ENCODE peak calls at places on chromosomes 4 and X, in ten cellular contexts. J is astrocyte of the spinal cord, O is BJ, S is GM06990, Z is GM12865, N is tibial artery, P is neural progenitor cell, R is IMR-90, X is astrocyte of the cerebellum, Y is colonic mucosa. U is an unnamed sample.

GRCh38 chr4:123661080-123661737 is 264.6 kb downstream of the SPRY1 start:
- DNase-seq in J (peak), O (no peak), S (no peak), Z (no peak), N (no peak), P (no peak), R (peak), X (peak), Y (no peak), U (no peak)

GRCh38 chr4:168880811-168881595 is 129.1 kb downstream of the CBR4 start:
- DNase-seq in J (no peak), O (no peak), S (no peak), Z (peak), N (no peak), P (no peak), R (no peak), X (no peak), Y (no peak), U (no peak)

GRCh38 chr4:124178449-124179021 is 534.0 kb downstream of the ANKRD50 start:
- DNase-seq in J (peak), O (no peak), S (no peak), Z (no peak), N (peak), P (no peak), R (peak), X (no peak), Y (no peak), U (no peak)

GRCh38 chr4:113436360-113436759 is 325.2 kb downstream of the CAMK2D start:
- DNase-seq in J (peak), O (peak), S (no peak), Z (no peak), N (no peak), P (no peak), R (peak), X (peak), Y (no peak), U (no peak)

GRCh38 chrX:143536176-143536575 is 18.9 kb upstream of the SPANXN3 start:
- DNase-seq in J (no peak), O (no peak), S (no peak), Z (no peak), N (no peak), P (no peak), R (no peak), X (no peak), Y (no peak), U (peak)

GRCh38 chr4:47930971-47931804 is 16.8 kb upstream of the NFXL1 start:
- DNase-seq in J (peak), O (no peak), S (no peak), Z (no peak), N (no peak), P (no peak), R (peak), X (peak), Y (no peak), U (peak)

GRCh38 chr4:63211377-63211776 is 1197.9 kb downstream of the TECRL start:
- DNase-seq in J (no peak), O (no peak), S (no peak), Z (no peak), N (no peak), P (no peak), R (no peak), X (peak), Y (no peak), U (no peak)

GRCh38 chr4:38313175-38313574 is 350.8 kb upstream of the KLF3 start:
- DNase-seq in J (no peak), O (no peak), S (no peak), Z (no peak), N (no peak), P (no peak), R (no peak), X (no peak), Y (peak), U (no peak)

GRCh38 chrX:132094169-132094568 is 33.7 kb downstream of the FRMD7 start:
- DNase-seq in J (peak), O (no peak), S (no peak), Z (no peak), N (no peak), P (no peak), R (no peak), X (peak), Y (no peak), U (no peak)

GRCh38 chrX:130523460-130524394 is 121.9 kb downstream of the RBMX2 start:
- DNase-seq in J (peak), O (no peak), S (no peak), Z (no peak), N (peak), P (peak), R (no peak), X (no peak), Y (peak), U (no peak)

DNA sequence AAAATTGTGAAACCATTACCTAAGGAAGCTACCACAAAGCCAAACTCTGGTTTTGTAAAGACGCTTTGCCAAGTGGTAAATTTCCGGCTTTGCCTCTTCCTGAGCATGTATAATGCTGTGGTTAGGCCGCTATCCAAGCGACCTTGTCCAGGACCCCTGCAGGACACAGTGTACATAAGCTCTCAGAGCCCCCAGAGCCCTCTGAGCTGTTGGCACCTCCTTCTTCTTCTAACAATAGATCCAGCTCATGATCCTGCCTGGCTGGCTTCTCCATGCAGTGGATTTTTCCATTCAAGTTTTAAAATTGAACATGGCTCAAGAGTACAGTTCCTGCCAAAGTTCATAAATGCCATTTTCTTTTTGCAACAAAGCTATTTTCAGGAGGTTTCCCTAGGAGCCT is 326.7 kb downstream of the MAPK10 start:
- DNase-seq in J (peak), O (no peak), S (no peak), Z (no peak), N (peak), P (no peak), R (peak), X (peak), Y (no peak), U (no peak)
- TF ChIP-seq CTCF in J (no peak), O (no peak), S (no peak), Z (no peak), N (no peak), P (no peak), R (no peak), X (peak), Y (no peak), U (no peak)

GRCh38 chrX:109632906-109633504 is 8.0 kb upstream of the KCNE5 start:
- DNase-seq in J (no peak), O (no peak), S (no peak), Z (no peak), N (no peak), P (peak), R (peak), X (no peak), Y (no peak), U (no peak)

GRCh38 chrX:109643687-109644086 is 18.7 kb upstream of the KCNE5 start:
- DNase-seq in J (no peak), O (no peak), S (no peak), Z (no peak), N (no peak), P (no peak), R (no peak), X (no peak), Y (no peak), U (no peak)

GRCh38 chrX:109635151-109635550 is 10.2 kb upstream of the KCNE5 start:
- DNase-seq in J (peak), O (no peak), S (no peak), Z (peak), N (no peak), P (peak), R (peak), X (no peak), Y (no peak), U (no peak)

GRCh38 chrX:109638158-109638557 is 13.2 kb upstream of the KCNE5 start:
- DNase-seq in J (no peak), O (no peak), S (no peak), Z (no peak), N (no peak), P (no peak), R (no peak), X (no peak), Y (no peak), U (no peak)
- H3K4me3 ChIP-seq in J (no peak), O (no peak), S (no peak), Z (no peak), N (no peak), P (no peak), R (no peak), X (no peak), Y (no peak), U (no peak)

DNA sequence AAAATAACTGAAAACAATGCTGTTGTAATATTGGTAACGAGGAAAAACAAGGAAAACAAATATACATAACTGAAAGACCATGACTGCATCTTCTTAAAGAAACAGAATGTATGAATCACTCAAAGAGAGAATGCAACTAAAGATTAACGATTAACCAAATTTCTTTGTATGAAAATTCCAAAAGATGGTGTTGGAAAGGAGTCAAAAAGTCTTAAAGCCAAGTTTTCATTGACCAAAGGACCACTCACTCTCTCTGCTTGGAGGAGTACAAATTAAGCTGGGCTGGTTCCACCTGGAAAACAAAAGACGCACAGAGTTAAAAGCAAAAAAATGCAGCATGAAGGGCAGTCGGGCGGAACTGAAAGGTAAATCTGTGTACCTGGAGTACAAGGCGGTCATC is 1.8 kb downstream of the DCAF12L1 start:
- DNase-seq in J (no peak), O (no peak), S (no peak), Z (no peak), N (no peak), P (no peak), R (no peak), X (no peak), Y (no peak), U (no peak)
- TF ChIP-seq CTCF in J (no peak), O (no peak), S (no peak), Z (no peak), N (no peak), P (no peak), R (no peak), X (no peak), Y (no peak), U (no peak)

GRCh38 chr4:2812985-2813384 is 20.1 kb downstream of the SH3BP2 start:
- DNase-seq in J (no peak), O (no peak), S (no peak), Z (peak), N (no peak), P (no peak), R (no peak), X (no peak), Y (no peak), U (no peak)

GRCh38 chr4:2814627-2815026 is 21.7 kb downstream of the SH3BP2 start:
- DNase-seq in J (no peak), O (no peak), S (no peak), Z (no peak), N (no peak), P (no peak), R (no peak), X (no peak), Y (no peak), U (no peak)

GRCh38 chr4:2813446-2814405 is 20.8 kb downstream of the SH3BP2 start:
- DNase-seq in J (no peak), O (no peak), S (no peak), Z (no peak), N (no peak), P (no peak), R (no peak), X (no peak), Y (no peak), U (no peak)

GRCh38 chr4:2811830-2812599 is 19.1 kb downstream of the SH3BP2 start:
- DNase-seq in J (peak), O (no peak), S (peak), Z (peak), N (peak), P (peak), R (peak), X (no peak), Y (peak), U (peak)

GRCh38 chr4:2812600-2812932 is 19.7 kb downstream of the SH3BP2 start:
- DNase-seq in J (no peak), O (no peak), S (no peak), Z (peak), N (no peak), P (no peak), R (no peak), X (no peak), Y (no peak), U (no peak)
- H3K4me3 ChIP-seq in J (peak), O (peak), S (peak), Z (peak), N (peak), P (no peak), R (no peak), X (peak), Y (peak), U (no peak)

GRCh38 chrX:115898382-115899001 is 272.1 kb upstream of the AGTR2 start:
- DNase-seq in J (peak), O (no peak), S (no peak), Z (peak), N (no peak), P (peak), R (peak), X (no peak), Y (peak), U (peak)
- TF ChIP-seq CTCF in J (no peak), O (no peak), S (peak), Z (no peak), N (no peak), P (peak), R (peak), X (no peak), Y (peak), U (no peak)

DNA sequence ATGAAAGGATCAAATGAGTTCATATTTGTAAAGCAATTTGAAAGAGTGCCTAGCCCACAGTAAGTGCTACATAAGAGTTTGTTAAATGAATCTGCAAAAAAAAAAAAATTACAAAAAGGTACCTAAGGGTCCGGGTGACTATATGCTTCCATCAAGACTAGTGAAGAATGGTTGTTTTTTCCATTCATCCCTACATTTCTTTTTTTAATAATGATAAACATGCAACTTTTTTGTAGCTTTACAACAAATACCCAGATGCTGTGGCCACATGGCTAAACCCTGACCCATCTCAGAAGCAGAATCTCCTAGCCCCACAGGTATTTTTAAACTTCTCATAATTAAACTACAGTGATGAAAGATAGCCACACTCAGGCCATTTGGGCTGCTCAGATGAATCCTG is 4.3 kb downstream of the SPP1 start:
- DNase-seq in J (no peak), O (no peak), S (no peak), Z (no peak), N (no peak), P (no peak), R (no peak), X (no peak), Y (no peak), U (no peak)
- H3K4me3 ChIP-seq in J (no peak), O (no peak), S (no peak), Z (no peak), N (no peak), P (no peak), R (no peak), X (no peak), Y (no peak), U (no peak)

DNA sequence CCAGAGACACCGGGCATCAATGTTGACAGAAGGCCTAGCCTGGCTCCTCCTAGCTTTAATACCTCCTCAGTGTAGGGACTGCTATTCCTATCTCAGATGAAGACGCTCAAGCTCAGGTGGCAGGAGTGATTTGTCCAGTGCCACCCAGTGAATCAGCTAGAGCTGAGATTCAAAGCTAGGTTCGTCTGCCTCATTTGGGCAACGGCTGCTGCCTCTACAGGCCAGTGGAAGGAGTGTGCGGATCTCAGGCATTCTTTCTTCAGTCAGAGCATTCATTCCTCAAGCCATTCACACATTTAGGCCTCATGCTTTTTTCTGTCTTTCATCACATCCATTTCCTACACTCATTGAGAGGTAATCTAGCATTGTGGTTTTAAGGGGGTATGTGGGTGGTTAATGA is 7.3 kb downstream of the TSR2 start:
- DNase-seq in J (no peak), O (no peak), S (no peak), Z (no peak), N (no peak), P (peak), R (no peak), X (no peak), Y (no peak), U (no peak)
- TF ChIP-seq CTCF in J (no peak), O (peak), S (no peak), Z (peak), N (no peak), P (peak), R (peak), X (peak), Y (no peak), U (no peak)

U was measured in adrenal gland.